ENCODE peak calls at places on chromosome 18, in five cellular contexts. Q is cardiac muscle cell, U is GM20000, X is HFFc6, A is GM12865. Z is an unnamed sample.
A peak's percentile ranks its signal among the peaks of the same experiment; 100 is the strongest.

GRCh38 chr18:45765740-45766139 is 41.8 kb downstream of the SLC14A1 start:
- DNase-seq in X (no peak), U (no peak), A (no peak), Q (no peak), Z (no peak)

GRCh38 chr18:48860276-48861180 is 90.2 kb downstream of the SMAD7 start:
- DNase-seq in A (no peak), X (no peak), U (no peak), Q (no peak), Z (no peak)

GRCh38 chr18:43274526-43274925 is 2.8 kb downstream of the SYT4 start:
- DNase-seq in U (no peak), Q (no peak), A (no peak), X (no peak), Z (no peak)

GRCh38 chr18:76306685-76307292 is 188.3 kb downstream of the ZNF516 start:
- DNase-seq in U (no peak), A (peak; percentile 82), X (no peak), Q (no peak), Z (no peak)

GRCh38 chr18:48149020-48149685 is 218.7 kb upstream of the SMAD2 start:
- DNase-seq in U (no peak), Q (no peak), A (no peak), X (no peak), Z (no peak)

GRCh38 chr18:47912794-47913594 is 17.5 kb downstream of the SMAD2 start:
- DNase-seq in U (no peak), Q (no peak), A (no peak), X (no peak), Z (no peak)

GRCh38 chr18:77071711-77072292 is 60.8 kb downstream of the MBP start:
- DNase-seq in Q (no peak), U (no peak), X (peak; percentile 88), A (peak; percentile 56), Z (peak; percentile 91)

GRCh38 chr18:79573921-79574491 is 105.6 kb upstream of the CTDP1 start:
- DNase-seq in A (no peak), U (no peak), Q (no peak), X (no peak), Z (no peak)

GRCh38 chr18:11074879-11075278 is 74.5 kb downstream of the PIEZO2 start:
- DNase-seq in U (no peak), Q (no peak), X (no peak), A (no peak), Z (no peak)

GRCh38 chr18:48003426-48004349 is 73.2 kb upstream of the SMAD2 start:
- DNase-seq in X (peak; percentile 54), A (no peak), Q (no peak), U (no peak), Z (no peak)

GRCh38 chr18:78935406-78935805 is 44.2 kb upstream of the SALL3 start:
- DNase-seq in Q (no peak), U (no peak), X (no peak), A (no peak), Z (no peak)

GRCh38 chr18:37661061-37661460 is 95.5 kb upstream of the CELF4 start:
- DNase-seq in A (no peak), X (no peak), Q (no peak), U (no peak), Z (no peak)

GRCh38 chr18:37662546-37663339 is 97.1 kb upstream of the CELF4 start:
- DNase-seq in Q (no peak), X (no peak), A (no peak), U (no peak), Z (no peak)

GRCh38 chr18:37663446-37663845 is 97.8 kb upstream of the CELF4 start:
- DNase-seq in X (no peak), A (no peak), U (no peak), Q (no peak), Z (no peak)

GRCh38 chr18:37661478-37661877 is 95.9 kb upstream of the CELF4 start:
- DNase-seq in U (no peak), A (no peak), Q (no peak), X (no peak), Z (no peak)

GRCh38 chr18:37662099-37662498 is 96.5 kb upstream of the CELF4 start:
- DNase-seq in U (no peak), X (no peak), Q (no peak), A (no peak), Z (no peak)
- TF ChIP-seq CTCF in U (no peak), X (no peak), Q (no peak), A (no peak), Z (no peak)

DNA sequence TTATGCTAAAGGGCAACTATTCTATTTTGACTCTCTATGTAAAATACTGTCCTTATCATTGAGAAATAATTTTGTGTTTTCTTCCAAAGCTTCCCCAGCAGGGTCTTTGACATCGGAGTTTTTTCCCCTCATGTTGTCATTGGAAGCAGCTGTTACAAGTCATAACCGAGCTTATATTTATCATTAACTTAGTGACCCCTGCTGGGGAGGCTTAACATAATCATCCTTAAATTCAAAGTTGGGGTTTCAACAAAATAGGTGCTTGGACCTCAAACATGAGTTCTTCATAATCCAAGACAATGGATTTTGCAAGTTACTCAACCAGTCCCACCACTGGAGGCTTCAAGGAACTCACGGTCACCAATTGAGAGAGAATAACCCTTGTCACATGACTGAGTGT is 330.9 kb downstream of the DCC start:
- DNase-seq in Q (peak; percentile 46), X (no peak), U (peak; percentile 6), A (peak; percentile 38), Z (no peak)
- TF ChIP-seq CTCF in Q (no peak), X (peak; percentile 13), U (no peak), A (no peak), Z (peak; percentile 10)

DNA sequence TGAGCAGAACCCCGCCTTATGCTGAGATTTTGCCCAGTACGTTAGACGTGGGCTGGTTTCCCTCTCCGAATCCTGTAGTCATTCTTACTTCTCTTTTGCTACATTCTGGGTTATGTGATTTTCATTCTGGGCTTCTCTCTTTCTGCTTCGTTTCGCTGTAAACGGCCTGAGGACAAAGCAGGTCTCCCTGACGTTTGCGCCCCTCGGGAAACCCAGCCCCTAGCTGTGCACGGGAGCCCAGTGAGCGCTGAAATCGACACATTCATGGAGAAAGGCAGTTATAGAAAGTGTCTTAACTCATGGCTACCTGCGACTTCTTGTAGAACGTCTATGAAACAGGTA is 22.7 kb upstream of the MC5R start:
- DNase-seq in A (no peak), X (no peak), U (no peak), Q (no peak), Z (no peak)
- TF ChIP-seq CTCF in A (no peak), X (no peak), U (no peak), Q (no peak), Z (no peak)

DNA sequence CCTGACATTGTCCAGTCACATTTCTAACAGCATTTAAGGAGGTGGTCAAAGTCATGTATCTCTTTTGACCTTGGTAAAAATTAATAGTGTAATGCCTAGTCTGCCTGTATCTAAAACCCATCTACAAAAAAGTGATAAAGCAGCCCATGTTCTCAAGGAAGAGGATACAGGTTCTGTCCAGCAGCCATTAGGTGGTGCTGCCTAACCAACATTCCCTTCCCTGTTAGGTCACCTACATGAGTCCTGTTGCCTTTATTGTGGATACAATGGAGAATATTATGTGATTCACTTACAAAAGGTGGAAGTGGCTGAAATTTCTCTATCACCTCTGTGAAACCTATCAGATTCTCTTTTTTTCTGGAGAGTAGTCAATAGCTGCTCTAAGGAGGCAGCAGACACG is 52.5 kb downstream of the AQP4 start:
- DNase-seq in A (peak; percentile 48), Q (peak; percentile 35), U (peak; percentile 22), X (no peak), Z (no peak)
- TF ChIP-seq CTCF in A (peak; percentile 43), Q (peak; percentile 16), U (peak; percentile 19), X (no peak), Z (no peak)